ENCODE peak calls at places on chromosomes 13 and 19, in nine cellular contexts. One of them, this sample, is unnamed.

GRCh38 chr19:4369109-4369887 is 25.9 kb downstream of the MPND start:
- DNase-seq in AG09309: no peak
- DNase-seq in K562: no peak
- DNase-seq in Ammon's horn: no peak
- DNase-seq in EL: no peak
- DNase-seq in heart right ventricle: no peak
- DNase-seq in stimulated activated CD4-positive, alpha-beta T cell treated with anti-CD3 and anti-CD28 coated beads, Interleukin-4, amount 100 ng/mL, for 24 hours: peak; percentile 70
- DNase-seq in cardiac muscle cell: no peak
- DNase-seq in SK-MEL-5: no peak
- DNase-seq in this sample: peak; percentile 82

GRCh38 chr19:57559008-57559403 is 657 bp downstream of the ZNF550 start:
- DNase-seq in stimulated activated CD4-positive, alpha-beta T cell treated with anti-CD3 and anti-CD28 coated beads, Interleukin-4, amount 100 ng/mL, for 24 hours: peak; percentile 4
- DNase-seq in Ammon's horn: no peak
- DNase-seq in SK-MEL-5: no peak
- DNase-seq in heart right ventricle: peak; percentile 18
- DNase-seq in EL: peak; percentile 48
- DNase-seq in cardiac muscle cell: peak; percentile 41
- DNase-seq in K562: peak; percentile 25
- DNase-seq in AG09309: no peak
- DNase-seq in this sample: no peak

GRCh38 chr19:43457809-43458208 is 7.6 kb downstream of the LYPD3 start:
- DNase-seq in stimulated activated CD4-positive, alpha-beta T cell treated with anti-CD3 and anti-CD28 coated beads, Interleukin-4, amount 100 ng/mL, for 24 hours: no peak
- DNase-seq in Ammon's horn: no peak
- DNase-seq in cardiac muscle cell: no peak
- DNase-seq in SK-MEL-5: no peak
- DNase-seq in EL: no peak
- DNase-seq in K562: no peak
- DNase-seq in AG09309: no peak
- DNase-seq in heart right ventricle: no peak
- DNase-seq in this sample: no peak

GRCh38 chr13:70816853-70817252 is 708.6 kb upstream of the KLHL1 start:
- DNase-seq in cardiac muscle cell: no peak
- DNase-seq in heart right ventricle: no peak
- DNase-seq in AG09309: no peak
- DNase-seq in EL: no peak
- DNase-seq in stimulated activated CD4-positive, alpha-beta T cell treated with anti-CD3 and anti-CD28 coated beads, Interleukin-4, amount 100 ng/mL, for 24 hours: no peak
- DNase-seq in SK-MEL-5: no peak
- DNase-seq in K562: no peak
- DNase-seq in Ammon's horn: no peak
- DNase-seq in this sample: no peak

GRCh38 chr13:90168953-90169352 is 1178.5 kb upstream of the MIR17HG start:
- DNase-seq in K562: no peak
- DNase-seq in EL: no peak
- DNase-seq in SK-MEL-5: no peak
- DNase-seq in AG09309: no peak
- DNase-seq in Ammon's horn: no peak
- DNase-seq in heart right ventricle: no peak
- DNase-seq in cardiac muscle cell: no peak
- DNase-seq in stimulated activated CD4-positive, alpha-beta T cell treated with anti-CD3 and anti-CD28 coated beads, Interleukin-4, amount 100 ng/mL, for 24 hours: no peak
- DNase-seq in this sample: no peak

GRCh38 chr19:44570984-44571684 is 41.7 kb upstream of the CEACAM20 start:
- DNase-seq in AG09309: peak; percentile 57
- DNase-seq in heart right ventricle: no peak
- DNase-seq in EL: peak; percentile 79
- DNase-seq in stimulated activated CD4-positive, alpha-beta T cell treated with anti-CD3 and anti-CD28 coated beads, Interleukin-4, amount 100 ng/mL, for 24 hours: peak; percentile 61
- DNase-seq in cardiac muscle cell: peak; percentile 86
- DNase-seq in Ammon's horn: peak; percentile 73
- DNase-seq in K562: peak; percentile 67
- DNase-seq in SK-MEL-5: peak; percentile 81
- DNase-seq in this sample: no peak

GRCh38 chr13:54492995-54493394 is 1464.4 kb downstream of the OLFM4 start:
- DNase-seq in K562: no peak
- DNase-seq in cardiac muscle cell: no peak
- DNase-seq in EL: no peak
- DNase-seq in SK-MEL-5: no peak
- DNase-seq in stimulated activated CD4-positive, alpha-beta T cell treated with anti-CD3 and anti-CD28 coated beads, Interleukin-4, amount 100 ng/mL, for 24 hours: no peak
- DNase-seq in Ammon's horn: no peak
- DNase-seq in AG09309: no peak
- DNase-seq in heart right ventricle: no peak
- DNase-seq in this sample: no peak

GRCh38 chr19:14116918-14117578 is 514 bp downstream of the PRKACA start:
- DNase-seq in stimulated activated CD4-positive, alpha-beta T cell treated with anti-CD3 and anti-CD28 coated beads, Interleukin-4, amount 100 ng/mL, for 24 hours: peak; percentile 17
- DNase-seq in Ammon's horn: no peak
- DNase-seq in EL: no peak
- DNase-seq in cardiac muscle cell: no peak
- DNase-seq in heart right ventricle: peak; percentile 49
- DNase-seq in SK-MEL-5: no peak
- DNase-seq in AG09309: no peak
- DNase-seq in K562: peak; percentile 61
- DNase-seq in this sample: no peak

GRCh38 chr13:49996166-49996915 is 501 bp upstream of the TRIM13 start:
- DNase-seq in stimulated activated CD4-positive, alpha-beta T cell treated with anti-CD3 and anti-CD28 coated beads, Interleukin-4, amount 100 ng/mL, for 24 hours: peak; percentile 88
- DNase-seq in heart right ventricle: peak; percentile 95
- DNase-seq in AG09309: peak; percentile 61
- DNase-seq in EL: peak; percentile 90
- DNase-seq in Ammon's horn: peak; percentile 94
- DNase-seq in K562: peak; percentile 86
- DNase-seq in cardiac muscle cell: peak; percentile 96
- DNase-seq in SK-MEL-5: peak; percentile 88
- DNase-seq in this sample: peak; percentile 96

GRCh38 chr19:8208710-8209110 is 460 bp upstream of the CERS4 start:
- DNase-seq in AG09309: no peak
- DNase-seq in Ammon's horn: no peak
- DNase-seq in SK-MEL-5: no peak
- DNase-seq in cardiac muscle cell: no peak
- DNase-seq in EL: no peak
- DNase-seq in stimulated activated CD4-positive, alpha-beta T cell treated with anti-CD3 and anti-CD28 coated beads, Interleukin-4, amount 100 ng/mL, for 24 hours: no peak
- DNase-seq in heart right ventricle: peak; percentile 86
- DNase-seq in K562: no peak
- DNase-seq in this sample: peak; percentile 82

GRCh38 chr13:106373304-106373988 is 162.0 kb downstream of the EFNB2 start:
- DNase-seq in EL: peak; percentile 13
- DNase-seq in Ammon's horn: no peak
- DNase-seq in heart right ventricle: no peak
- DNase-seq in AG09309: no peak
- DNase-seq in cardiac muscle cell: no peak
- DNase-seq in stimulated activated CD4-positive, alpha-beta T cell treated with anti-CD3 and anti-CD28 coated beads, Interleukin-4, amount 100 ng/mL, for 24 hours: no peak
- DNase-seq in K562: no peak
- DNase-seq in SK-MEL-5: no peak
- DNase-seq in this sample: no peak

GRCh38 chr19:13887529-13887928 is 10.6 kb downstream of the NANOS3 start:
- DNase-seq in heart right ventricle: no peak
- DNase-seq in AG09309: peak; percentile 54
- DNase-seq in K562: no peak
- DNase-seq in Ammon's horn: no peak
- DNase-seq in stimulated activated CD4-positive, alpha-beta T cell treated with anti-CD3 and anti-CD28 coated beads, Interleukin-4, amount 100 ng/mL, for 24 hours: no peak
- DNase-seq in EL: peak; percentile 47
- DNase-seq in cardiac muscle cell: no peak
- DNase-seq in SK-MEL-5: no peak
- DNase-seq in this sample: no peak

GRCh38 chr13:44293908-44294735 is 79.5 kb upstream of the SERP2 start:
- DNase-seq in stimulated activated CD4-positive, alpha-beta T cell treated with anti-CD3 and anti-CD28 coated beads, Interleukin-4, amount 100 ng/mL, for 24 hours: no peak
- DNase-seq in SK-MEL-5: no peak
- DNase-seq in heart right ventricle: no peak
- DNase-seq in cardiac muscle cell: no peak
- DNase-seq in AG09309: no peak
- DNase-seq in Ammon's horn: peak; percentile 32
- DNase-seq in K562: no peak
- DNase-seq in EL: no peak
- DNase-seq in this sample: no peak